ENCODE peak calls at places on chromosomes 11 and 22, in eight cellular contexts. Y is prostate gland; X is IMR-90; F is sigmoid colon; M is esophagus squamous epithelium; A is CD8-positive, alpha-beta memory T cell; B is pancreas; E is foreskin fibroblast. D is an unnamed sample.

GRCh38 chr22:49969751-49970527 is 9.4 kb downstream of the PIM3 start:
- DNase-seq in Y (no peak), X (no peak), F (peak; percentile 69), M (no peak), A (no peak), B (peak; percentile 61), E (no peak), D (no peak)

GRCh38 chr22:19870153-19871022 is 15.7 kb upstream of the GNB1L start:
- DNase-seq in Y (no peak), X (no peak), F (peak; percentile 55), M (no peak), A (no peak), B (peak; percentile 45), E (no peak), D (no peak)

GRCh38 chr11:134437821-134438220 is 25.8 kb upstream of the B3GAT1 start:
- DNase-seq in Y (no peak), X (no peak), F (peak; percentile 38), M (no peak), A (no peak), B (no peak), E (no peak), D (no peak)

GRCh38 chr22:50016988-50017700 is 4.6 kb upstream of the IL17REL start:
- DNase-seq in Y (no peak), X (no peak), F (peak; percentile 50), M (no peak), A (peak; percentile 29), B (peak; percentile 49), E (no peak), D (no peak)

GRCh38 chr11:95245038-95245437 is 14.0 kb upstream of the SESN3 start:
- DNase-seq in Y (no peak), X (peak; percentile 6), F (no peak), M (no peak), A (no peak), B (no peak), E (peak; percentile 5), D (peak; percentile 26)

GRCh38 chr11:117177534-117178209 is 871 bp upstream of the SIDT2 start:
- DNase-seq in Y (no peak), X (no peak), F (peak; percentile 39), M (no peak), A (no peak), B (no peak), E (no peak), D (no peak)

GRCh38 chr11:75100314-75100713 is 3.6 kb upstream of the OR2AT4 start:
- DNase-seq in Y (no peak), X (peak; percentile 81), F (no peak), M (no peak), A (no peak), B (no peak), E (peak; percentile 60), D (peak; percentile 2)

GRCh38 chr11:1557168-1557884 is 14.7 kb downstream of the DUSP8 start:
- DNase-seq in Y (no peak), X (no peak), F (no peak), M (no peak), A (no peak), B (peak; percentile 61), E (no peak), D (no peak)

GRCh38 chr11:125348141-125348651 is 147.9 kb downstream of the FEZ1 start:
- DNase-seq in Y (no peak), X (no peak), F (no peak), M (no peak), A (no peak), B (no peak), E (no peak), D (no peak)

GRCh38 chr11:102924851-102925380 is 30.6 kb downstream of the MMP13 start:
- DNase-seq in Y (no peak), X (no peak), F (no peak), M (no peak), A (no peak), B (no peak), E (peak; percentile 60), D (peak; percentile 52)

GRCh38 chr22:19912236-19912999 is 29.2 kb upstream of the COMT start:
- DNase-seq in Y (peak; percentile 81), X (no peak), F (no peak), M (no peak), A (no peak), B (no peak), E (no peak), D (no peak)

GRCh38 chr22:47465809-47466208 is 703.4 kb downstream of the TBC1D22A start:
- DNase-seq in Y (no peak), X (no peak), F (no peak), M (no peak), A (no peak), B (no peak), E (no peak), D (no peak)

GRCh38 chr11:45538363-45538762 is 127.1 kb downstream of the CHST1 start:
- DNase-seq in Y (no peak), X (no peak), F (no peak), M (no peak), A (no peak), B (no peak), E (no peak), D (no peak)

GRCh38 chr11:7436657-7437056 is 48.6 kb upstream of the OLFML1 start:
- DNase-seq in Y (no peak), X (no peak), F (no peak), M (no peak), A (peak; percentile 15), B (no peak), E (no peak), D (no peak)

GRCh38 chr11:1499261-1499890 is 12.8 kb upstream of the MOB2 start:
- DNase-seq in Y (no peak), X (no peak), F (no peak), M (no peak), A (no peak), B (no peak), E (no peak), D (no peak)

DNA sequence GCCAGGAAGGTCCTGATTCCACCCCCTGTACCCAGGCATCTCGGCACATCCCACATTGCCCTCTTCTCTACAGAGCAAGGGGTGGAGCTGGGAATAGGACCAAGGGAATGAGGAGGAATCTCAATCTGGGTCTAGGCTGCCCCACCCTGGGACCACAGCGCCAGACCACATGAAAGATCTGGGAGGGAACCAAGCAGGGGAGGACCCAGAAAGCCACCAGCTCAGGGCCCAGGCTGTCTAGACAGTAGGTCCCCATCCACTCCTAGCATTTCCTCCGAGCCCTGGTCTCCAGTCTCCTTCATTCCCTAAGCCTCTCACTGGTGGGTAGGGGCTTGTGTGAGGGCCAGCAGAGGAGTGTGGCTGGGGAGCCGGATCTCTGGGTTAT is 11.6 kb downstream of the PHLDB1 start:
- DNase-seq in Y (no peak), X (peak; percentile 78), F (peak; percentile 82), M (no peak), A (no peak), B (peak; percentile 30), E (peak; percentile 82), D (peak; percentile 92)
- H3K4me3 ChIP-seq in Y (no peak overlapping the region), X (no peak overlapping the region), F (no peak overlapping the region), M (peak overlapping the region; percentile 12), A (no peak overlapping the region), B (no peak overlapping the region), E (peak overlapping the region; percentile 21), D (no peak overlapping the region)

DNA sequence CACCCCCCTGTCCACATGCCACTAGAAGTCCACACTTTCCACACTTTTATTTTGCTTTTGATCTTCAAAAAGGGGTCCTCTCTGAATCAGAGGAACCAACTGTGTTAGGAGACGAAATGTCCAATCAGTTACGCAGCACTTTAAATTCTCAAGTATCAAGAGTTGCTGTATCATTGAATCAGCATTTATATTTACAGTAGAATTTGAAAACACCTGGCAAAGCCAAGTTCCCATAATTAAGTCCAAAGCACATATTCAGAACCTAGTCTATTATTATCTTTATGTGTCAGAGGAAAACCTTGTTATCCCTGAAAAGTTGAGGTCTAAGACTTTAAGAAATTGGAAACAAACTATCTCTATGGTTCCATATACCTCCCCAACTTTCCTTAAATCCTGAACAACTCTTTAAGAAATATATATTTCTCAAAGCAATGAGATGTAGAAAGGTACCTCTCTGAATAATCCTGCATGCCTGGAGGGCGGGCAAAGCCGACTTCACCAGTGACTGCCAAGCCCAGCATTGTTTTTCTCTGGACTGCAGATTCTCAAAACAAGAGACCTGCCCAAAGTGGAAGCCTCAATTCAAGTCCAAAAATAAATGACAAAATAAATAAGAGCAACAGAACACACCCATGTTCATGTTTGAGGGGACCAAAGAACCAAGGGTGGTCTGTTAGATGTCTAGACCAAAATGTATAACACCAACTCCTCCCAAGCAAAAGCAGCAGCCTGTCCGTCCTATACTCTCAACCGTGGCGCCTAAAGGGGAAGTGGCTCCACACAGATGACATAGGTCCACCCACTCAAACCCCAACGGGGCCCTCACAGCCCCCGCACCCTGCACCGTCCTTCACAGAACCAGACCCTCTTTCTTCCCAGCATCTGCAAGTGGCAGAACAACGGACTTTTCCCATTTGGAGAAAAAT is 76.0 kb upstream of the ARFGAP3 start:
- DNase-seq in Y (no peak), X (peak; percentile 28), F (no peak), M (no peak), A (no peak), B (no peak), E (no peak), D (no peak)
- H3K4me3 ChIP-seq in Y (no peak overlapping the region), X (no peak overlapping the region), F (peak overlapping the region; percentile 10), M (peak overlapping the region; percentile 43), A (no peak overlapping the region), B (no peak overlapping the region), E (peak overlapping the region; percentile 29), D (no peak overlapping the region)

GRCh38 chr11:2920343-2920742 is 8.9 kb downstream of the PHLDA2 start:
- DNase-seq in Y (no peak), X (no peak), F (no peak), M (no peak), A (no peak), B (no peak), E (no peak), D (no peak)

GRCh38 chr11:2921742-2922493 is 7.3 kb downstream of the PHLDA2 start:
- DNase-seq in Y (no peak), X (no peak), F (no peak), M (no peak), A (no peak), B (no peak), E (no peak), D (no peak)

GRCh38 chr11:2922635-2923034 is 6.6 kb downstream of the PHLDA2 start:
- DNase-seq in Y (no peak), X (no peak), F (no peak), M (no peak), A (no peak), B (no peak), E (no peak), D (no peak)

GRCh38 chr11:2919837-2920236 is 9.4 kb downstream of the PHLDA2 start:
- DNase-seq in Y (no peak), X (no peak), F (no peak), M (no peak), A (no peak), B (no peak), E (no peak), D (no peak)

DNA sequence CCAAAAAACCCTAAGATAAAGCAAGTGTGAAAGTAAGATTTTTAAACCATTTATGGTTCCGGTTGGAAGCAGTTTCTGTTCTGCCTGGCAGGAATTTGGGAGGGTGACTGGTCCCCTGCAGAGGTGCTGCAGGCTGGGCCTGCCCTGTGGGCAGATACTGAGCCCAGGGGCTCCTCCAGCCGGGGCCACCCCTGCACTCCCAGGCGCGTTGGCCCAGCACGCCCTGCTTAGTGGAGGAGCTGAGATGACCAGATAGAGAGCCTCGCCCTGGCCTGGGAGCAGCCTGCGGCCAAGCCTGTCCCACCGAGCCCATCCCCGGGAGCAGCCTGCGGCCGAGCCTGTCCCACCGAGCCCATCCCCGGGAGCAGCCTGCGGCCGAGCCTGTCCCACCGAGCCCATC is 8.0 kb downstream of the PHLDA2 start:
- DNase-seq in Y (no peak), X (no peak), F (no peak), M (no peak), A (no peak), B (no peak), E (no peak), D (no peak)
- H3K4me3 ChIP-seq in Y (no peak overlapping the region), X (no peak overlapping the region), F (no peak overlapping the region), M (no peak overlapping the region), A (no peak overlapping the region), B (no peak overlapping the region), E (no peak overlapping the region), D (no peak overlapping the region)

GRCh38 chr11:63489879-63490278 is 1.1 kb downstream of the PLAAT5 start:
- DNase-seq in Y (no peak), X (no peak), F (no peak), M (no peak), A (no peak), B (peak; percentile 58), E (no peak), D (peak; percentile 67)
- H3K4me3 ChIP-seq in Y (no peak overlapping the region), X (no peak overlapping the region), F (no peak overlapping the region), M (peak overlapping the region; percentile 68), A (no peak overlapping the region), B (peak overlapping the region; percentile 45), E (no peak overlapping the region), D (no peak overlapping the region)

D was measured in astrocyte of the spinal cord.